ENCODE peak calls at places on chromosomes 5 and 9, in eight cellular contexts. One of them, this sample, is unnamed.

GRCh38 chr9:4077499-4078102 is 222.3 kb downstream of the GLIS3 start:
- DNase-seq in kidney epithelial cell: no peak
- DNase-seq in keratinocyte: peak
- DNase-seq in lower leg skin: peak
- DNase-seq in HCT116: peak
- DNase-seq in dorsolateral prefrontal cortex: no peak
- DNase-seq in AG09319: peak
- DNase-seq in tibial artery: peak
- DNase-seq in this sample: peak

GRCh38 chr5:32190094-32190493 is 16.0 kb upstream of the GOLPH3 start:
- DNase-seq in kidney epithelial cell: no peak
- DNase-seq in HCT116: no peak
- DNase-seq in AG09319: peak
- DNase-seq in dorsolateral prefrontal cortex: no peak
- DNase-seq in tibial artery: no peak
- DNase-seq in lower leg skin: no peak
- DNase-seq in keratinocyte: no peak
- DNase-seq in this sample: no peak

GRCh38 chr5:176524138-176524537 is 13.1 kb downstream of the RNF44 start:
- DNase-seq in dorsolateral prefrontal cortex: no peak
- DNase-seq in lower leg skin: no peak
- DNase-seq in AG09319: no peak
- DNase-seq in tibial artery: no peak
- DNase-seq in keratinocyte: no peak
- DNase-seq in HCT116: no peak
- DNase-seq in kidney epithelial cell: no peak
- DNase-seq in this sample: no peak

GRCh38 chr9:135108801-135109500 is 21.5 kb downstream of the OLFM1 start:
- DNase-seq in AG09319: no peak
- DNase-seq in tibial artery: no peak
- DNase-seq in dorsolateral prefrontal cortex: no peak
- DNase-seq in keratinocyte: no peak
- DNase-seq in lower leg skin: no peak
- DNase-seq in HCT116: no peak
- DNase-seq in kidney epithelial cell: no peak
- DNase-seq in this sample: no peak

GRCh38 chr5:90645024-90645610 is 86.5 kb downstream of the ADGRV1 start:
- DNase-seq in keratinocyte: no peak
- DNase-seq in dorsolateral prefrontal cortex: no peak
- DNase-seq in lower leg skin: no peak
- DNase-seq in HCT116: peak
- DNase-seq in AG09319: no peak
- DNase-seq in kidney epithelial cell: no peak
- DNase-seq in tibial artery: no peak
- DNase-seq in this sample: peak

GRCh38 chr9:110543631-110544051 is 35.9 kb downstream of the SVEP1 start:
- DNase-seq in keratinocyte: no peak
- DNase-seq in dorsolateral prefrontal cortex: no peak
- DNase-seq in HCT116: no peak
- DNase-seq in lower leg skin: no peak
- DNase-seq in AG09319: no peak
- DNase-seq in tibial artery: no peak
- DNase-seq in kidney epithelial cell: no peak
- DNase-seq in this sample: no peak

GRCh38 chr5:37807015-37807414 is 32.8 kb downstream of the GDNF start:
- DNase-seq in AG09319: no peak
- DNase-seq in HCT116: no peak
- DNase-seq in kidney epithelial cell: no peak
- DNase-seq in tibial artery: no peak
- DNase-seq in lower leg skin: no peak
- DNase-seq in dorsolateral prefrontal cortex: no peak
- DNase-seq in keratinocyte: no peak
- DNase-seq in this sample: no peak

GRCh38 chr5:128596071-128596470 is 58.0 kb upstream of the FBN2 start:
- DNase-seq in kidney epithelial cell: no peak
- DNase-seq in lower leg skin: no peak
- DNase-seq in dorsolateral prefrontal cortex: no peak
- DNase-seq in HCT116: no peak
- DNase-seq in tibial artery: no peak
- DNase-seq in keratinocyte: no peak
- DNase-seq in AG09319: no peak
- DNase-seq in this sample: peak

GRCh38 chr5:150642567-150642927 is 2.1 kb downstream of the SYNPO start:
- DNase-seq in AG09319: peak
- DNase-seq in tibial artery: peak
- DNase-seq in keratinocyte: no peak
- DNase-seq in lower leg skin: peak
- DNase-seq in kidney epithelial cell: peak
- DNase-seq in HCT116: peak
- DNase-seq in dorsolateral prefrontal cortex: no peak
- DNase-seq in this sample: peak

GRCh38 chr5:76041863-76042262 is 41.3 kb upstream of the SV2C start:
- DNase-seq in tibial artery: no peak
- DNase-seq in HCT116: no peak
- DNase-seq in AG09319: no peak
- DNase-seq in keratinocyte: no peak
- DNase-seq in dorsolateral prefrontal cortex: no peak
- DNase-seq in lower leg skin: no peak
- DNase-seq in kidney epithelial cell: no peak
- DNase-seq in this sample: peak

GRCh38 chr5:116303340-116303739 is 218.5 kb downstream of the COMMD10 start:
- DNase-seq in AG09319: no peak
- DNase-seq in tibial artery: no peak
- DNase-seq in HCT116: no peak
- DNase-seq in lower leg skin: no peak
- DNase-seq in kidney epithelial cell: no peak
- DNase-seq in keratinocyte: no peak
- DNase-seq in dorsolateral prefrontal cortex: no peak
- DNase-seq in this sample: no peak

GRCh38 chr5:80654054-80654390 is 430 bp upstream of the MSH3 start:
- DNase-seq in AG09319: no peak
- DNase-seq in tibial artery: no peak
- DNase-seq in kidney epithelial cell: no peak
- DNase-seq in lower leg skin: no peak
- DNase-seq in dorsolateral prefrontal cortex: no peak
- DNase-seq in HCT116: no peak
- DNase-seq in keratinocyte: no peak
- DNase-seq in this sample: peak

GRCh38 chr5:143142596-143143435 is 260.7 kb downstream of the NR3C1 start:
- DNase-seq in HCT116: no peak
- DNase-seq in keratinocyte: no peak
- DNase-seq in lower leg skin: peak
- DNase-seq in dorsolateral prefrontal cortex: peak
- DNase-seq in AG09319: no peak
- DNase-seq in tibial artery: peak
- DNase-seq in kidney epithelial cell: no peak
- DNase-seq in this sample: no peak

GRCh38 chr5:15587941-15588340 is 88.0 kb downstream of the FBXL7 start:
- DNase-seq in dorsolateral prefrontal cortex: no peak
- DNase-seq in lower leg skin: no peak
- DNase-seq in tibial artery: no peak
- DNase-seq in HCT116: no peak
- DNase-seq in AG09319: peak
- DNase-seq in keratinocyte: no peak
- DNase-seq in kidney epithelial cell: no peak
- DNase-seq in this sample: no peak

GRCh38 chr5:53965459-53965858 is 344.9 kb downstream of the ARL15 start:
- DNase-seq in tibial artery: no peak
- DNase-seq in AG09319: no peak
- DNase-seq in keratinocyte: no peak
- DNase-seq in kidney epithelial cell: no peak
- DNase-seq in dorsolateral prefrontal cortex: no peak
- DNase-seq in HCT116: no peak
- DNase-seq in lower leg skin: no peak
- DNase-seq in this sample: no peak

GRCh38 chr5:59040804-59041201 is 457.9 kb downstream of the RAB3C start:
- DNase-seq in tibial artery: no peak
- DNase-seq in AG09319: no peak
- DNase-seq in lower leg skin: no peak
- DNase-seq in dorsolateral prefrontal cortex: no peak
- DNase-seq in kidney epithelial cell: no peak
- DNase-seq in HCT116: no peak
- DNase-seq in keratinocyte: no peak
- DNase-seq in this sample: no peak

GRCh38 chr5:59041355-59041754 is 458.5 kb downstream of the RAB3C start:
- DNase-seq in kidney epithelial cell: no peak
- DNase-seq in keratinocyte: no peak
- DNase-seq in AG09319: no peak
- DNase-seq in HCT116: no peak
- DNase-seq in dorsolateral prefrontal cortex: no peak
- DNase-seq in tibial artery: no peak
- DNase-seq in lower leg skin: no peak
- DNase-seq in this sample: no peak

GRCh38 chr5:59040007-59040803 is 457.3 kb downstream of the RAB3C start:
- DNase-seq in lower leg skin: no peak
- DNase-seq in tibial artery: no peak
- DNase-seq in kidney epithelial cell: no peak
- DNase-seq in keratinocyte: no peak
- DNase-seq in AG09319: no peak
- DNase-seq in dorsolateral prefrontal cortex: no peak
- DNase-seq in HCT116: no peak
- DNase-seq in this sample: no peak

GRCh38 chr5:59042201-59042600 is 459.3 kb downstream of the RAB3C start:
- DNase-seq in AG09319: no peak
- DNase-seq in HCT116: no peak
- DNase-seq in keratinocyte: no peak
- DNase-seq in lower leg skin: no peak
- DNase-seq in tibial artery: no peak
- DNase-seq in kidney epithelial cell: peak
- DNase-seq in dorsolateral prefrontal cortex: no peak
- DNase-seq in this sample: no peak

GRCh38 chr5:59042683-59043082 is 459.8 kb downstream of the RAB3C start:
- DNase-seq in dorsolateral prefrontal cortex: no peak
- DNase-seq in kidney epithelial cell: no peak
- DNase-seq in lower leg skin: no peak
- DNase-seq in AG09319: no peak
- DNase-seq in tibial artery: no peak
- DNase-seq in keratinocyte: no peak
- DNase-seq in HCT116: no peak
- DNase-seq in this sample: no peak
- TF ChIP-seq CTCF in dorsolateral prefrontal cortex: no peak
- TF ChIP-seq CTCF in kidney epithelial cell: no peak
- TF ChIP-seq CTCF in lower leg skin: no peak
- TF ChIP-seq CTCF in AG09319: no peak
- TF ChIP-seq CTCF in tibial artery: no peak
- TF ChIP-seq CTCF in keratinocyte: no peak
- TF ChIP-seq CTCF in HCT116: no peak
- TF ChIP-seq CTCF in this sample: no peak

DNA sequence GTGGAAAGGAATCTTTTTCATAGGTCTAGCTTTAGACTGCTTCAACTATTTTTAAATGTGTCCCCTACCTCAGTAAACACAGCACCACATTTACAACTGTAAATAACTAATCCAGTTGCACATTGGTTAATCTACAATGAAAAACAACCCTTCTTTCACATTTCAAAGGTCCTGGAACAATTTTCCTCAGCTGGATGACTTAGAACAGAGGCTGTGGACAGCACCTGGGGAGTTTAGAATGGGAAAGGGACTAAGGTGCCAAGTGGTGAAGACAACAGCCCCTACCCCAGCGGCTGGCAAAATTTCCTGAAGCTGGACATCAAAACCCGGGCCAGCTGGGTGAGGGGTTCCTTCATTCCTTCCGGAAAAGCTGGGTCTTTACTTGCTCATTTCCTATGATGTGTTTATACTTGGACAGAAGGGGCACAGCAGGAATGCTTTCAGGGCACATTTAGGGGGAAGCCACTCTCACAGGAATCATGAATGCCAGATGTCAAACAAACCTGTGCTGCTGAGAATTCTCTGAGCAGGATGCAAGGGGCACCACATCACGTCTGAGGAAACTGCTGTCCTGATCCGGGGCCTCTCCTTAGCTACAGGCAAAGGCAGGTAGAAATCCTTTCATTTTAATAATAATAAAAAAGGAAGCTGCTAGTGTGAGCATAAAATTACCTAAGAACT is 158.2 kb downstream of the NR2F1-AS1 start:
- DNase-seq in dorsolateral prefrontal cortex: no peak
- DNase-seq in kidney epithelial cell: no peak
- DNase-seq in AG09319: no peak
- DNase-seq in lower leg skin: no peak
- DNase-seq in keratinocyte: no peak
- DNase-seq in tibial artery: no peak
- DNase-seq in HCT116: no peak
- DNase-seq in this sample: no peak
- TF ChIP-seq CTCF in dorsolateral prefrontal cortex: no peak
- TF ChIP-seq CTCF in kidney epithelial cell: no peak
- TF ChIP-seq CTCF in AG09319: no peak
- TF ChIP-seq CTCF in lower leg skin: no peak
- TF ChIP-seq CTCF in keratinocyte: no peak
- TF ChIP-seq CTCF in tibial artery: no peak
- TF ChIP-seq CTCF in HCT116: no peak
- TF ChIP-seq CTCF in this sample: no peak

GRCh38 chr5:62718368-62718767 is 139.7 kb downstream of the LRRC70 start:
- DNase-seq in keratinocyte: no peak
- DNase-seq in HCT116: no peak
- DNase-seq in dorsolateral prefrontal cortex: no peak
- DNase-seq in lower leg skin: no peak
- DNase-seq in AG09319: no peak
- DNase-seq in tibial artery: no peak
- DNase-seq in kidney epithelial cell: no peak
- DNase-seq in this sample: no peak
- TF ChIP-seq CTCF in keratinocyte: no peak
- TF ChIP-seq CTCF in HCT116: no peak
- TF ChIP-seq CTCF in dorsolateral prefrontal cortex: no peak
- TF ChIP-seq CTCF in lower leg skin: no peak
- TF ChIP-seq CTCF in AG09319: no peak
- TF ChIP-seq CTCF in tibial artery: no peak
- TF ChIP-seq CTCF in kidney epithelial cell: no peak
- TF ChIP-seq CTCF in this sample: no peak

GRCh38 chr9:113998529-113999255 is 79.4 kb downstream of the AMBP start:
- DNase-seq in tibial artery: no peak
- DNase-seq in kidney epithelial cell: no peak
- DNase-seq in lower leg skin: peak
- DNase-seq in dorsolateral prefrontal cortex: no peak
- DNase-seq in AG09319: no peak
- DNase-seq in keratinocyte: no peak
- DNase-seq in HCT116: no peak
- DNase-seq in this sample: peak
- TF ChIP-seq CTCF in tibial artery: no peak
- TF ChIP-seq CTCF in kidney epithelial cell: peak
- TF ChIP-seq CTCF in lower leg skin: no peak
- TF ChIP-seq CTCF in dorsolateral prefrontal cortex: no peak
- TF ChIP-seq CTCF in AG09319: peak
- TF ChIP-seq CTCF in keratinocyte: peak
- TF ChIP-seq CTCF in HCT116: no peak
- TF ChIP-seq CTCF in this sample: no peak